ENCODE peak calls at places on chromosomes 4 and X, in four cellular contexts. One of them, this sample, is unnamed.
A peak's percentile ranks its signal among the peaks of the same experiment; 100 is the strongest.

GRCh38 chr4:150080875-150081274 is 2.6 kb downstream of the DCLK2 start:
- DNase-seq in GM12878: no peak
- DNase-seq in HepG2: peak; percentile 20
- DNase-seq in K562: no peak
- DNase-seq in this sample: no peak

GRCh38 chr4:154184238-154184637 is 307.4 kb downstream of the DCHS2 start:
- DNase-seq in GM12878: no peak
- DNase-seq in HepG2: no peak
- DNase-seq in K562: no peak
- DNase-seq in this sample: no peak

GRCh38 chr4:105923507-105924238 is 28.4 kb downstream of the NPNT start:
- DNase-seq in GM12878: no peak
- DNase-seq in HepG2: no peak
- DNase-seq in K562: no peak
- DNase-seq in this sample: no peak

GRCh38 chr4:137740192-137740591 is 207.9 kb upstream of the PCDH18 start:
- DNase-seq in GM12878: no peak
- DNase-seq in HepG2: no peak
- DNase-seq in K562: no peak
- DNase-seq in this sample: no peak

GRCh38 chr4:71229477-71230257 is 109.2 kb upstream of the SLC4A4 start:
- DNase-seq in GM12878: no peak
- DNase-seq in HepG2: peak; percentile 5
- DNase-seq in K562: peak; percentile 13
- DNase-seq in this sample: peak; percentile 16

GRCh38 chr4:57102050-57102564 is 8.1 kb downstream of the IGFBP7 start:
- DNase-seq in GM12878: no peak
- DNase-seq in HepG2: peak; percentile 52
- DNase-seq in K562: no peak
- DNase-seq in this sample: no peak

GRCh38 chrX:3244203-3244743 is 102.2 kb downstream of the MXRA5 start:
- DNase-seq in GM12878: no peak
- DNase-seq in HepG2: no peak
- DNase-seq in K562: no peak
- DNase-seq in this sample: no peak

GRCh38 chr4:1478766-1479355 is 72.6 kb upstream of the NKX1-1 start:
- DNase-seq in GM12878: no peak
- DNase-seq in HepG2: no peak
- DNase-seq in K562: no peak
- DNase-seq in this sample: peak; percentile 5

GRCh38 chr4:91621446-91621845 is 682.3 kb upstream of the GRID2 start:
- DNase-seq in GM12878: no peak
- DNase-seq in HepG2: no peak
- DNase-seq in K562: no peak
- DNase-seq in this sample: no peak

GRCh38 chrX:144586756-144587155 is 660.5 kb upstream of the SPANXN1 start:
- DNase-seq in GM12878: no peak
- DNase-seq in HepG2: no peak
- DNase-seq in K562: no peak
- DNase-seq in this sample: no peak

GRCh38 chr4:5009796-5010195 is 9.5 kb downstream of the CYTL1 start:
- DNase-seq in GM12878: no peak
- DNase-seq in HepG2: no peak
- DNase-seq in K562: no peak
- DNase-seq in this sample: no peak

GRCh38 chr4:5003372-5003857 is 15.8 kb downstream of the CYTL1 start:
- DNase-seq in GM12878: no peak
- DNase-seq in HepG2: no peak
- DNase-seq in K562: peak; percentile 89
- DNase-seq in this sample: no peak

GRCh38 chr4:5003918-5004317 is 15.3 kb downstream of the CYTL1 start:
- DNase-seq in GM12878: no peak
- DNase-seq in HepG2: no peak
- DNase-seq in K562: no peak
- DNase-seq in this sample: no peak

GRCh38 chr4:5004496-5004895 is 14.8 kb downstream of the CYTL1 start:
- DNase-seq in GM12878: no peak
- DNase-seq in HepG2: no peak
- DNase-seq in K562: no peak
- DNase-seq in this sample: no peak
- TF ChIP-seq CREM in GM12878: no peak
- TF ChIP-seq CREM in HepG2: no peak
- TF ChIP-seq CREM in K562: no peak
- TF ChIP-seq CREM in this sample: no peak

GRCh38 chr4:155494037-155494718 is 117.4 kb upstream of the MAP9 start:
- DNase-seq in GM12878: no peak
- DNase-seq in HepG2: no peak
- DNase-seq in K562: no peak
- DNase-seq in this sample: no peak
- TF ChIP-seq CREM in GM12878: no peak
- TF ChIP-seq CREM in HepG2: no peak
- TF ChIP-seq CREM in K562: no peak
- TF ChIP-seq CREM in this sample: no peak

DNA sequence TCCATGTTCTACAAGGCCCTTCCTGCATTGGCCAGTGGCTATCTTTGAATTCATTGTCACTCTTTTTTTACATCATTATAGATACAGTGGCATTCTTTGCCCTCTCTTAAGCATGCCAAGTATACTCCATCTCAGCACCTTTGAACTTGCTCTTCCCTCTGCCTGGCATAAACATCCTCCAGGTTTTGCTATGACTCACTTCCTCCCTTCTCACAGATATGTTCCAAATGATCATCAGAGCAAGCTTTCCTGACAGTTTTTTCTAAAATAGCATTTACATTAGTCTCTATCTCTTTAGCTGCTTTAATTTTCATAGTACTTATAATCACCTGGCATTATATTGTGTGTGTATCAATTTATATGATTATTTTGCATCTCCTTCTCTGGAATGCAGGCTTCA is 553.3 kb upstream of the MAGEB2 start:
- DNase-seq in GM12878: no peak
- DNase-seq in HepG2: no peak
- DNase-seq in K562: no peak
- DNase-seq in this sample: no peak
- TF ChIP-seq CREM in GM12878: no peak
- TF ChIP-seq CREM in HepG2: no peak
- TF ChIP-seq CREM in K562: no peak
- TF ChIP-seq CREM in this sample: no peak

DNA sequence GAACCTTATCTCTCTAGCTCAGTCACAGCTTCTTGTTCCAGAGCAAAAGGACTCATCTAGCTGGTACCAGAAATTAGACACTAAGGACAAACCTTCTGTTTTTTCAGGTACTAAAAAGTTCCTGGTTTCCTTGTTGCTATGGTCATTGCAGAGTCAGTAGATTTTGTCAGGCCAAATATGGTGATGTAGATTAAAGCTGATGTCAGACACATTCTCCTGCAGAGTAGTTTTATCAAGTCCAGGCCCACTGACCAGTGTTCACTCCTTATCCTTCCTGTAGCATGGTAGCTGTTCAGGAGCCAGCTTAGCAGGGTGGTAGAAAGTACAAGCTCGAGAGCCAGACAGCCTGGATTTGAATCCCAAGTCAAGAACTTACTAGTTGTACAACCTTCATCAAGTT is 17.8 kb downstream of the OCRL start:
- DNase-seq in GM12878: no peak
- DNase-seq in HepG2: no peak
- DNase-seq in K562: no peak
- DNase-seq in this sample: no peak
- TF ChIP-seq CREM in GM12878: no peak
- TF ChIP-seq CREM in HepG2: no peak
- TF ChIP-seq CREM in K562: no peak
- TF ChIP-seq CREM in this sample: no peak

GRCh38 chr4:9996319-9997110 is 24.8 kb downstream of the SLC2A9 start:
- DNase-seq in GM12878: no peak
- DNase-seq in HepG2: no peak
- DNase-seq in K562: no peak
- DNase-seq in this sample: no peak
- TF ChIP-seq CREM in GM12878: no peak
- TF ChIP-seq CREM in HepG2: no peak
- TF ChIP-seq CREM in K562: no peak
- TF ChIP-seq CREM in this sample: no peak

DNA sequence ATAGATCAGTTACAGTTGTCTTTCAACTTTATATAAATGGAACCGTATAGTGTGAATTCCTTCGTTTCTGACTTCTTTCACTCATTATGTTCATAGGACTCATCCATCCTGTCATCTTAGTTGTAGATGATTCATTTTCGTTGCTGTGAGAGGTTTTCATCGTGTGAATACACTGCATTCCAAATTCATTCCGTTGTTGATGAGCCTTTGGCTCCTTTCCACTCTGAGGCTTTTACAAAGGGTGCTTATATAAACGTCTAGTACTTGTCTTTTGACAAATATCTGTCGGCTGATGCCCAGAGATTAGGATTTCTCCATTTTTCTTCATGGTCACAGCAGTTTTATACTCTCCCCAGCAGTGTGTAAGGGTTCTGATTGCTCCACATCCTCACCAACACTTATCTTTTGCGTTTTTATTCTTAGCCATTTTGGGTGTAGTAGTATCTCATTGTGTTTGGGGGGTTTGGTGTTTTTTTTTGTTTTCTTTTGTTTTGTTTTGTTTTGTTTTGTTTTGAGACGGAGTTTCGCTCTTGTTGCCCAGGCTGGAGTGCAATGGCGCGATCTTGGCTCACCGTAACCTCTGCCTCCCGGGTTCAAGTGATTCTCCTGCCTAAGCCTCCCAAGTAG is 48.6 kb downstream of the LRP2BP start:
- DNase-seq in GM12878: no peak
- DNase-seq in HepG2: no peak
- DNase-seq in K562: no peak
- DNase-seq in this sample: no peak
- TF ChIP-seq CREM in GM12878: no peak
- TF ChIP-seq CREM in HepG2: no peak
- TF ChIP-seq CREM in K562: no peak
- TF ChIP-seq CREM in this sample: no peak

DNA sequence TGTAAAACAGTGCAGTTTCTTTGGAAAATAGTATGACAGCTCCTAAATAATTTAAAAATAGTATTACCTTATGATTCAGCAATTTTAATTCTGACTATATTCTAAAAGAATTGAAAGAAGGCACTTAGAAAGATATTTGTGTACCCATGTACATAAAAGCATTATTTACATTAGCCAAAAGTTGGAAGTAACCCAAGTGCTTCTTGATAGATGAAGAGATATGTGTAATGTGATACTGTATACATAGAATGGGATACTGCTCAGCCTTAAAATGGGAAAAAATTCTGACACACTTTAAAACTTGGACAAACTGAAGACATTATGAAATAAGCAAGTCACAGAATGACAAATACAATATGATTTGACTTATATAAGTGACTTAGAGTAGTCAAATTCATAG is 112.2 kb downstream of the IDS start:
- DNase-seq in GM12878: no peak
- DNase-seq in HepG2: peak; percentile 0
- DNase-seq in K562: no peak
- DNase-seq in this sample: no peak
- TF ChIP-seq CREM in GM12878: no peak
- TF ChIP-seq CREM in HepG2: no peak
- TF ChIP-seq CREM in K562: no peak
- TF ChIP-seq CREM in this sample: no peak

DNA sequence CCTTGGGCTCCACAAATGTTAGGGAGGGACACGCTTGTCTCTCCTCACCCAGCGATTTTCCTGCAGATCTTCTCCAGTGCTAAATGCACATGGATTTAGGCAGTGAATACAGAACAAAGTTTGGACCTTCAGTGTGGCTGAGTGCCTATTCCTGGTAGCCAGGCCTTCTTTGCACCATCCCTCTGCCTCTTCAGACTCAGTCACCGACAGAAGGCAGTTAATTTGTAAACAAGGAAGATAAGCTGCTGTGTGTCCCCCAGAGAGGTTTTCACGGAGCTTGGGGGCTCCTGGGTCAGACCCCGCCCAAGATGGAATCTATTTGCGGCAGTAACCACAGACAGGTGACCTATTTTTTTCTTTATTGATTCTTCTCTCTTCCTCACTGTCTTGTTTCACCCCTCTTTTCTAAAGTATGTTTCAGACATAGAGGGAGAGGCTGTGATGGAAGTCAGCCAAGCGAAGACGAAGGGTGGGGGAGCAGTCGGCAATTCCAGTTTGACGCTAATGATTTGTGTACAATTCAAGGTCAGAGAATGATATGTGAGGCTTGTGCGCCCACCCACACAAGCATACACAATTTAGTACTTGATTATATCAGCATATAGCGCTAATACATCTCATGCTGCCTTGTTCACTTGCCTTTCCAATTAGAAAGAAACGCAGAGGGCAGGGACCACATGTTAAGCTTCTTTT is 200.8 kb downstream of the MGST2 start:
- DNase-seq in GM12878: no peak
- DNase-seq in HepG2: no peak
- DNase-seq in K562: no peak
- DNase-seq in this sample: no peak
- TF ChIP-seq CREM in GM12878: no peak
- TF ChIP-seq CREM in HepG2: no peak
- TF ChIP-seq CREM in K562: no peak
- TF ChIP-seq CREM in this sample: no peak

GRCh38 chr4:124304936-124305335 is 407.6 kb downstream of the ANKRD50 start:
- DNase-seq in GM12878: no peak
- DNase-seq in HepG2: no peak
- DNase-seq in K562: no peak
- DNase-seq in this sample: no peak
- TF ChIP-seq CREM in GM12878: no peak
- TF ChIP-seq CREM in HepG2: no peak
- TF ChIP-seq CREM in K562: no peak
- TF ChIP-seq CREM in this sample: no peak